ENCODE peak calls at places on chromosomes 12 and 14, in six cellular contexts. One of them, this sample, is unnamed. For H3K27me3 and H3K36me3, the result is how much of the 10 kb centered on the place peaks cover.

GRCh38 chr12:130916251-130916911 is 37.3 kb upstream of the ADGRD1 start:
- DNase-seq in WERI-Rb-1: peak
- DNase-seq in HCT116: peak
- DNase-seq in GM23338: peak
- DNase-seq in body of pancreas: peak
- DNase-seq in upper lobe of right lung: peak
- DNase-seq in this sample: peak

GRCh38 chr14:63986789-63987533 is 134.2 kb downstream of the SYNE2 start:
- DNase-seq in WERI-Rb-1: no peak
- DNase-seq in HCT116: no peak
- DNase-seq in GM23338: no peak
- DNase-seq in body of pancreas: no peak
- DNase-seq in upper lobe of right lung: no peak
- DNase-seq in this sample: no peak

GRCh38 chr12:47032644-47033043 is 46.8 kb upstream of the PCED1B start:
- DNase-seq in WERI-Rb-1: no peak
- DNase-seq in HCT116: peak
- DNase-seq in GM23338: peak
- DNase-seq in body of pancreas: no peak
- DNase-seq in upper lobe of right lung: no peak
- DNase-seq in this sample: no peak

GRCh38 chr14:31326111-31326510 is 94.2 kb downstream of the HEATR5A start:
- DNase-seq in WERI-Rb-1: no peak
- DNase-seq in HCT116: peak
- DNase-seq in GM23338: no peak
- DNase-seq in body of pancreas: no peak
- DNase-seq in upper lobe of right lung: no peak
- DNase-seq in this sample: no peak

GRCh38 chr14:76329150-76329881 is 46.6 kb upstream of the ESRRB start:
- DNase-seq in WERI-Rb-1: peak
- DNase-seq in HCT116: no peak
- DNase-seq in GM23338: peak
- DNase-seq in body of pancreas: no peak
- DNase-seq in upper lobe of right lung: peak
- DNase-seq in this sample: peak

GRCh38 chr14:73661872-73662271 is 17.1 kb downstream of the DNAL1 start:
- DNase-seq in WERI-Rb-1: no peak
- DNase-seq in HCT116: no peak
- DNase-seq in GM23338: no peak
- DNase-seq in body of pancreas: no peak
- DNase-seq in upper lobe of right lung: no peak
- DNase-seq in this sample: no peak

GRCh38 chr12:114955414-114956014 is 271.5 kb upstream of the TBX3 start:
- DNase-seq in WERI-Rb-1: no peak
- DNase-seq in HCT116: no peak
- DNase-seq in GM23338: no peak
- DNase-seq in body of pancreas: no peak
- DNase-seq in upper lobe of right lung: no peak
- DNase-seq in this sample: no peak

GRCh38 chr14:93619176-93619793 is 169.0 kb downstream of the PRIMA1 start:
- DNase-seq in WERI-Rb-1: peak
- DNase-seq in HCT116: peak
- DNase-seq in GM23338: peak
- DNase-seq in body of pancreas: peak
- DNase-seq in upper lobe of right lung: no peak
- DNase-seq in this sample: peak

GRCh38 chr14:71606064-71606463 is 326.2 kb upstream of the RGS6 start:
- DNase-seq in WERI-Rb-1: no peak
- DNase-seq in HCT116: no peak
- DNase-seq in GM23338: no peak
- DNase-seq in body of pancreas: no peak
- DNase-seq in upper lobe of right lung: no peak
- DNase-seq in this sample: no peak

GRCh38 chr12:9363145-9363544 is 154.9 kb upstream of the PZP start:
- DNase-seq in WERI-Rb-1: no peak
- DNase-seq in HCT116: no peak
- DNase-seq in GM23338: no peak
- DNase-seq in body of pancreas: no peak
- DNase-seq in upper lobe of right lung: no peak
- DNase-seq in this sample: no peak

GRCh38 chr12:95978774-95979173 is 17.4 kb downstream of the HAL start:
- DNase-seq in WERI-Rb-1: no peak
- DNase-seq in HCT116: no peak
- DNase-seq in GM23338: no peak
- DNase-seq in body of pancreas: no peak
- DNase-seq in upper lobe of right lung: no peak
- DNase-seq in this sample: no peak

GRCh38 chr14:99481745-99482099 is 513 bp downstream of the CCNK start:
- DNase-seq in WERI-Rb-1: no peak
- DNase-seq in HCT116: no peak
- DNase-seq in GM23338: peak
- DNase-seq in body of pancreas: peak
- DNase-seq in upper lobe of right lung: no peak
- DNase-seq in this sample: no peak

GRCh38 chr14:72888202-72888601 is 5.7 kb downstream of the DPF3 start:
- DNase-seq in WERI-Rb-1: no peak
- DNase-seq in HCT116: no peak
- DNase-seq in GM23338: no peak
- DNase-seq in body of pancreas: no peak
- DNase-seq in upper lobe of right lung: no peak
- DNase-seq in this sample: no peak

GRCh38 chr12:124302807-124303578 is 8.1 kb downstream of the RFLNA start:
- DNase-seq in WERI-Rb-1: no peak
- DNase-seq in HCT116: no peak
- DNase-seq in GM23338: no peak
- DNase-seq in body of pancreas: no peak
- DNase-seq in upper lobe of right lung: no peak
- DNase-seq in this sample: peak

GRCh38 chr14:71247106-71247505 is 339.8 kb downstream of the PCNX1 start:
- DNase-seq in WERI-Rb-1: no peak
- DNase-seq in HCT116: no peak
- DNase-seq in GM23338: no peak
- DNase-seq in body of pancreas: no peak
- DNase-seq in upper lobe of right lung: no peak
- DNase-seq in this sample: no peak

GRCh38 chr14:69547701-69548348 is 26.8 kb downstream of the CCDC177 start:
- DNase-seq in WERI-Rb-1: no peak
- DNase-seq in HCT116: no peak
- DNase-seq in GM23338: peak
- DNase-seq in body of pancreas: peak
- DNase-seq in upper lobe of right lung: no peak
- DNase-seq in this sample: peak

GRCh38 chr14:65689070-65689469 is 276.5 kb downstream of the FUT8 start:
- DNase-seq in WERI-Rb-1: no peak
- DNase-seq in HCT116: no peak
- DNase-seq in GM23338: no peak
- DNase-seq in body of pancreas: no peak
- DNase-seq in upper lobe of right lung: no peak
- DNase-seq in this sample: no peak

GRCh38 chr12:59408431-59408830 is 187.4 kb upstream of the SLC16A7 start:
- DNase-seq in WERI-Rb-1: no peak
- DNase-seq in HCT116: no peak
- DNase-seq in GM23338: no peak
- DNase-seq in body of pancreas: no peak
- DNase-seq in upper lobe of right lung: no peak
- DNase-seq in this sample: no peak

GRCh38 chr12:2348477-2348852 is 295.7 kb downstream of the CACNA1C start:
- DNase-seq in WERI-Rb-1: no peak
- DNase-seq in HCT116: no peak
- DNase-seq in GM23338: no peak
- DNase-seq in body of pancreas: no peak
- DNase-seq in upper lobe of right lung: no peak
- DNase-seq in this sample: no peak

GRCh38 chr12:116317986-116318737 is 40.7 kb upstream of the MED13L start:
- DNase-seq in WERI-Rb-1: no peak
- DNase-seq in HCT116: no peak
- DNase-seq in GM23338: no peak
- DNase-seq in body of pancreas: peak
- DNase-seq in upper lobe of right lung: peak
- DNase-seq in this sample: no peak

GRCh38 chr12:6377667-6377994 is 2.3 kb upstream of the SCNN1A start:
- DNase-seq in WERI-Rb-1: no peak
- DNase-seq in HCT116: no peak
- DNase-seq in GM23338: no peak
- DNase-seq in body of pancreas: peak
- DNase-seq in upper lobe of right lung: peak
- DNase-seq in this sample: peak

GRCh38 chr12:9796916-9797315 is 30.4 kb upstream of the KLRF1 start:
- DNase-seq in WERI-Rb-1: no peak
- DNase-seq in HCT116: no peak
- DNase-seq in GM23338: no peak
- DNase-seq in body of pancreas: no peak
- DNase-seq in upper lobe of right lung: no peak
- DNase-seq in this sample: no peak

GRCh38 chr12:56628671-56629458 is 1.3 kb downstream of the BAZ2A start:
- DNase-seq in WERI-Rb-1: peak
- DNase-seq in HCT116: no peak
- DNase-seq in GM23338: peak
- DNase-seq in body of pancreas: peak
- DNase-seq in upper lobe of right lung: peak
- DNase-seq in this sample: peak

GRCh38 chr12:108839890-108840230 is 17.5 kb downstream of the SSH1 start:
- DNase-seq in WERI-Rb-1: no peak
- DNase-seq in HCT116: no peak
- DNase-seq in GM23338: no peak
- DNase-seq in body of pancreas: no peak
- DNase-seq in upper lobe of right lung: peak
- DNase-seq in this sample: no peak

GRCh38 chr12:99985129-99985570 is 414 bp upstream of the ANKS1B start:
- DNase-seq in WERI-Rb-1: no peak
- DNase-seq in HCT116: no peak
- DNase-seq in GM23338: no peak
- DNase-seq in body of pancreas: no peak
- DNase-seq in upper lobe of right lung: no peak
- DNase-seq in this sample: no peak

DNA sequence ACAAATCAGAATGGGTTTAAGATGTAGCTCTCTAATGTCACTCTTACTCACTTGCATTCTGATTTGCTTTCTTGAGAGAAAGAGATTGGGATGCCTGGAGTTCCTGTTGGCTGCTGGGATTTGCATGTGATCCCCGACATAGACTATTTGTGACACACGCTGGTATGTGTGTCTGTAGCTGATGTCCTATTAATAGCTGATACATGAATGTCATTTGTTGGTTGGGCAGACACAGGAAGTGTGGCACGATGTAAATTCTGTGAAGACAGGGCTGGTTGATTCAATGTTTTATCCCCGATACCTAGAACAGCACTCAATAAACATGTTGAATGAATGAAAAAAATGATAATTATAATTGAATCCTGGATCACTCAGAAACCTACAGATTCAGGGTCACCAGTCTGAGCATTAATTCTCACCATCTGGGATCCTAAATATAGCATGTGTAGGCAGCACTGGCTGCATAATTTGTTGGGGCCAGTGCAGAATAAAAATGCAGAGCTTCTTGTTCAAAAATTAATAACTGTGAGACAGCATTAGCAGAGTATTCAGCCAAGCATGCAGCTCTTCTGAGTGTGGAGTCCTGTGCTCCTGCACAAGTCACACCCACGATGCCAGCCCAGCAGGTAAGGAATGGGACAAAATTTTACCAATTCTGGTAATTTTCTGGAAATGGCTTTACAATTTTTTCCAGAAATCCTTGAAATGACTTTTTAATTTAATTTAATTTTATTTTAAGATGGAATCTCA is 35.5 kb upstream of the SOCS2 start:
- DNase-seq in WERI-Rb-1: no peak
- DNase-seq in HCT116: no peak
- DNase-seq in GM23338: no peak
- DNase-seq in body of pancreas: no peak
- DNase-seq in upper lobe of right lung: no peak
- DNase-seq in this sample: no peak
- H3K4me3 ChIP-seq in WERI-Rb-1: no peak
- H3K4me3 ChIP-seq in HCT116: no peak
- H3K4me3 ChIP-seq in GM23338: no peak
- H3K4me3 ChIP-seq in body of pancreas: no peak
- H3K4me3 ChIP-seq in upper lobe of right lung: no peak
- H3K4me3 ChIP-seq in this sample: no peak

DNA sequence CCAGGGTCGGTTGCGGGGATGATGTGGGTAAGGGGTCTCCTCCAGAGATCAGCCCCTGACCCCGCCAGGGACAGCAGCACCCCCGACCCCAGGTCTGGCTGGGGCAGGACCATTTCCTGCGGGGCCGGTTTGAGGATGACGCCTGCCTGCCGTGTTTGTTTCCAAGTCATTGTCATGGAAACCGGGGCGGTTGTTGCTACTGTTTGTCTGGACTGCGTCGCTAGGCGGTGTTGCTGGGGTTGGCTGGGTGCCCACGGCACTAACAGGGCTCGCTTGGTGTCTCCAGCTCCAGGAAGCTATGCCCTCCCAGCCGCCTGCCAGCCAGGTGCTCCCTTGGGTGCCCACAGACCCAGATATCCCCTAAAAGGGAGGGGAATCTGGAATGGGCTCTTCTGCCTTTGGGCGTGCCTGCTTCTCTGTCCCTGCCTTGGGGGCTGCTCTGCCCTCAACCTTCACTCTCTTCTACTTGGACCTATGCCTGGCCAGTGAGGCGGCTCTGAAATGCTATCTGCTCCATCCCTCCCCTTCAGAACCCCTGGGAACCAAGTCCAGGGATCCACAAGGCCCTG is 4.7 kb upstream of the CRIP1 start:
- DNase-seq in WERI-Rb-1: no peak
- DNase-seq in HCT116: peak
- DNase-seq in GM23338: peak
- DNase-seq in body of pancreas: peak
- DNase-seq in upper lobe of right lung: peak
- DNase-seq in this sample: peak
- H3K27me3 ChIP-seq in WERI-Rb-1: under half
- H3K27me3 ChIP-seq in HCT116: under half
- H3K27me3 ChIP-seq in GM23338: half or more
- H3K27me3 ChIP-seq in body of pancreas: under half
- H3K27me3 ChIP-seq in upper lobe of right lung: under half
- H3K27me3 ChIP-seq in this sample: half or more

GRCh38 chr12:113181975-113182374 is 3.3 kb downstream of the DDX54 start:
- DNase-seq in WERI-Rb-1: no peak
- DNase-seq in HCT116: no peak
- DNase-seq in GM23338: no peak
- DNase-seq in body of pancreas: no peak
- DNase-seq in upper lobe of right lung: no peak
- DNase-seq in this sample: no peak
- H3K36me3 ChIP-seq in WERI-Rb-1: half or more
- H3K36me3 ChIP-seq in HCT116: under half
- H3K36me3 ChIP-seq in GM23338: under half
- H3K36me3 ChIP-seq in body of pancreas: under half
- H3K36me3 ChIP-seq in upper lobe of right lung: under half
- H3K36me3 ChIP-seq in this sample: under half

DNA sequence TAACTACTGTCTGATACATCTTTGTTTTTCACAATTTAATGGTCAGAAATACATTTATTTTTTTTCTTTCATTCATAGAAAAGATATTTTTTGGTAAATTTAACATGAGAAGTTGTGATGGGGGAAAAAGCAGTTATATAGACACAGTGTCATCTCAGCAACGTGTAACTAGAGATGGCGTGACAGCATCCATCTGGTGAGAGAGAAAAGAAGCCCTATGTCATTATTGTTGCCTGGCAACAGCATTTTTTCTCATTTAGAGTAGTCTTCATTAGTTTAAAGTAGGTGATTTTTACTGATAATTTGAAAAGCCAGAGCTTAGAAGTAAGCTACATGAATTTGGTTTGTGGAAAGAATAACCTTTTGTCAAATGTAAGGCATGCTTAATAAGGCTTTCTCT is 128.5 kb downstream of the ACSS3 start:
- DNase-seq in WERI-Rb-1: no peak
- DNase-seq in HCT116: no peak
- DNase-seq in GM23338: peak
- DNase-seq in body of pancreas: no peak
- DNase-seq in upper lobe of right lung: no peak
- DNase-seq in this sample: no peak
- H3K4me3 ChIP-seq in WERI-Rb-1: no peak
- H3K4me3 ChIP-seq in HCT116: no peak
- H3K4me3 ChIP-seq in GM23338: no peak
- H3K4me3 ChIP-seq in body of pancreas: no peak
- H3K4me3 ChIP-seq in upper lobe of right lung: no peak
- H3K4me3 ChIP-seq in this sample: no peak